ENCODE peak calls at places on chromosomes 16 and 17, in seven cellular contexts. Z is PC-9, W is omental fat pad, C is mammary epithelial cell, I is cardiac muscle cell, T is osteocyte, H is fibroblast of lung. D is an unnamed sample.
A peak's percentile ranks its signal among the peaks of the same experiment; 100 is the strongest.

GRCh38 chr17:9467518-9467917 is 108.1 kb downstream of the STX8 start:
- DNase-seq in C (no peak), I (no peak), Z (no peak), W (no peak), H (no peak), T (no peak), D (no peak)

GRCh38 chr17:3547628-3548027 is 10.0 kb downstream of the TRPV3 start:
- DNase-seq in T (no peak), C (no peak), Z (no peak), H (no peak), W (no peak), I (no peak), D (no peak)

GRCh38 chr17:57091186-57091618 is 6.2 kb downstream of the AKAP1 start:
- DNase-seq in H (no peak), C (no peak), I (no peak), T (no peak), Z (no peak), W (no peak), D (no peak)

GRCh38 chr17:40068917-40069750 is 6.4 kb downstream of the THRA start:
- DNase-seq in T (peak; percentile 91), C (peak; percentile 35), Z (no peak), I (peak; percentile 91), W (peak; percentile 70), H (peak; percentile 81), D (peak; percentile 96)

GRCh38 chr16:11094075-11094593 is 149.8 kb downstream of the CLEC16A start:
- DNase-seq in Z (peak; percentile 83), I (peak; percentile 68), T (no peak), W (no peak), C (peak; percentile 72), H (peak; percentile 79), D (no peak)

GRCh38 chr17:13372432-13372831 is 229.3 kb downstream of the HS3ST3A1 start:
- DNase-seq in C (no peak), W (no peak), Z (no peak), T (no peak), H (no peak), I (no peak), D (no peak)

GRCh38 chr17:11308550-11308949 is 67.5 kb downstream of the SHISA6 start:
- DNase-seq in I (no peak), W (no peak), C (no peak), Z (no peak), T (no peak), H (no peak), D (no peak)

GRCh38 chr16:80027007-80027965 is 426.7 kb upstream of the MAF start:
- DNase-seq in C (peak; percentile 99), I (peak; percentile 40), W (peak; percentile 27), H (peak; percentile 97), Z (peak; percentile 96), T (peak; percentile 91), D (peak; percentile 94)

GRCh38 chr17:37742762-37743611 is 1.9 kb downstream of the HNF1B start:
- DNase-seq in H (no peak), T (no peak), W (no peak), I (no peak), C (no peak), Z (no peak), D (no peak)

GRCh38 chr16:51577621-51578303 is 426.7 kb upstream of the SALL1 start:
- DNase-seq in W (no peak), C (peak; percentile 97), Z (no peak), H (peak; percentile 68), T (no peak), I (no peak), D (no peak)

GRCh38 chr16:27500801-27501200 is 48.9 kb downstream of the GTF3C1 start:
- DNase-seq in W (no peak), H (peak; percentile 32), I (no peak), C (no peak), Z (no peak), T (no peak), D (no peak)

GRCh38 chr17:1736348-1737281 is 6.1 kb upstream of the SERPINF2 start:
- DNase-seq in W (peak; percentile 60), C (peak; percentile 71), Z (no peak), H (peak; percentile 59), I (peak; percentile 93), T (peak; percentile 86), D (no peak)

GRCh38 chr16:1564325-1564724 is 30.9 kb downstream of the TMEM204 start:
- DNase-seq in H (no peak), Z (no peak), I (no peak), W (no peak), T (no peak), C (no peak), D (no peak)

GRCh38 chr16:54285414-54286066 is 1.0 kb downstream of the IRX3 start:
- DNase-seq in I (peak; percentile 50), T (no peak), W (no peak), C (peak; percentile 71), H (peak; percentile 39), Z (peak; percentile 50), D (no peak)

GRCh38 chr17:74528491-74529199 is 2.6 kb downstream of the CD300LB start:
- DNase-seq in H (no peak), Z (no peak), I (no peak), T (peak; percentile 75), W (peak; percentile 22), C (no peak), D (peak; percentile 29)

GRCh38 chr16:48950184-48950583 is 331.5 kb downstream of the CBLN1 start:
- DNase-seq in C (peak; percentile 29), W (no peak), H (peak; percentile 24), I (no peak), T (no peak), Z (no peak), D (no peak)
- TF ChIP-seq CTCF in C (no peak), W (no peak), H (no peak), I (no peak), T (no peak), Z (no peak), D (no peak)

DNA sequence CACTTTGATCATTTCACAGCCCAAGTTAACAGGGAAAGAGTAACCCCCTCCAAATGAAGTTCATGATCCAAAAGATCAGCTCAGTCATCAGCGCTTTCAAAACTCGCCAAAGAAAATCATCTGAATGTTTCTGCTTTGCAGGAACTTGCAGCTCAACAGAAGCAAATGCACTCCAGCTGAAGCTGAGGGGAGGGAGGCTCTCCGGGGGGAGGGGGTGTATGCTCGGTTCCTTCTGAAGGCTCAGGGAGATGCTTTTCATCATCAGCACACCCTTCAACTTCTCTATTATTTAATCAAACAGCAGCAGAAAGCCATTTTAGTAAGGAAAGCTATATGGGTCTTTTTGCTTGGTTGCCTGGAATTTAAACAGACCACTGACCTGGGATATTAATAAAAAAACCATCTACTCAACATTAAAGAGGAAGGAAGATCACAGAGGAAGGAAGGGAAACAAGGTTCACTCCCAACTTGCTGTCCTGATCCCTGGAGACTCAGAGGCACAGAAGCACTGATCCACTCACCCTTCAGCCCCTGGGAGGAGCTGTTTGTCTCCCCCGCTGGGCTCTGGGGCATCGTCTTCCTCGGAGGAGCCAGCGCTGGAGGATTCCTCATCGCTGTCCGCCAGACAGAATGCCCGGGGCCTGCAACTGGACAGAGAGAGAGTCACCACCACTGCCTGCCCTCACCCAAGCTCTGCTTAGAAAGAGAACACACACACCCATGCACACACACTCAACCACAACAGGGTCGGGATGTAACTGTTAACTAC is 24.6 kb upstream of the ERN1 start:
- DNase-seq in I (no peak), T (peak; percentile 59), W (no peak), Z (no peak), H (no peak), C (no peak), D (no peak)
- TF ChIP-seq CTCF in I (no peak), T (no peak), W (no peak), Z (no peak), H (no peak), C (no peak), D (no peak)

DNA sequence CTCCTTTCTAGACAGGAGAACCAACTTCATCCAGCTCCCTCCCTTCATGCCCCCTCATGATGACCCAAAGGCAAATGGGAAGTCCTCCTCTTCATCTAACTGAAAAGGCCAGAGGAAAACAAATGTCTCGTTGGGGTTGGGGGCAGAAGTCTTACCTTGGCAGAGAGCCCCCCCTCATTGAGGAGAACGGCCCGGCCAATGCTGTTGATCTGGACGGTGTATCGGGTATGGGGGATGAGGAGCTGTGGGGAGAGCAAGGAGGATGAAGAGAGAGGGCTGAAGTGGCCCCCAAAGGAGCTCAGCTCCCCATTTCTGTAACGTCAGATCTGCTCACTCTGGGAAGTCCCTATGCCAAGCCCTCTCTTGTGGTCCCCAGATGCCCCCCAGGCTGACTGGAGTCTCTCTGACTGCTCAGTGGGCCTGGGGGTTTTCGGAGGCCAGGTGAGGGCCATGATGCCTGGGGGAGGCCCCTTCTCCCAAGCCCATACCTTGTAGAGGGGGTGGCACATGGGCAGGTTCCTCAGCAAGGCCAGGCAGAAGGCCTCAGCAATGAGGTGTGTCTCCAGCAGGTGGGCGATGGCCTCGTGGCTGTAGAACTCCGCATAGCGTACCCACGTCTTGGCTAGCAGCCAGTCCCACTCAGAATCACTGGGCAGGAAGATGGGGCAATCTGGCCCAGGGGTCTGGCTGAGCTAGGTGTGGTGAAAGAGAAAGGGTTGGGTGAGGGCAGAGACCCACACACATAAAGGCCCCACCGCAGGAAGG is 10.8 kb downstream of the ALOX12B start:
- DNase-seq in W (no peak), I (no peak), Z (no peak), T (no peak), C (no peak), H (no peak), D (peak; percentile 48)
- TF ChIP-seq CTCF in W (no peak), I (no peak), Z (no peak), T (no peak), C (no peak), H (no peak), D (no peak)

GRCh38 chr17:4998666-4999428 is 1.1 kb downstream of the KIF1C start:
- DNase-seq in H (no peak), W (no peak), T (no peak), C (no peak), Z (no peak), I (no peak), D (no peak)

GRCh38 chr17:5000237-5000639 is 2.5 kb downstream of the KIF1C start:
- DNase-seq in T (no peak), Z (no peak), H (no peak), I (peak; percentile 60), W (peak; percentile 36), C (no peak), D (no peak)

GRCh38 chr17:4999429-5000093 is 1.8 kb downstream of the KIF1C start:
- DNase-seq in W (no peak), T (no peak), I (no peak), Z (no peak), C (no peak), H (no peak), D (no peak)

GRCh38 chr17:4998027-4998665 is 396 bp downstream of the KIF1C start:
- DNase-seq in H (peak; percentile 34), C (no peak), W (no peak), T (peak; percentile 87), I (no peak), Z (no peak), D (no peak)

DNA sequence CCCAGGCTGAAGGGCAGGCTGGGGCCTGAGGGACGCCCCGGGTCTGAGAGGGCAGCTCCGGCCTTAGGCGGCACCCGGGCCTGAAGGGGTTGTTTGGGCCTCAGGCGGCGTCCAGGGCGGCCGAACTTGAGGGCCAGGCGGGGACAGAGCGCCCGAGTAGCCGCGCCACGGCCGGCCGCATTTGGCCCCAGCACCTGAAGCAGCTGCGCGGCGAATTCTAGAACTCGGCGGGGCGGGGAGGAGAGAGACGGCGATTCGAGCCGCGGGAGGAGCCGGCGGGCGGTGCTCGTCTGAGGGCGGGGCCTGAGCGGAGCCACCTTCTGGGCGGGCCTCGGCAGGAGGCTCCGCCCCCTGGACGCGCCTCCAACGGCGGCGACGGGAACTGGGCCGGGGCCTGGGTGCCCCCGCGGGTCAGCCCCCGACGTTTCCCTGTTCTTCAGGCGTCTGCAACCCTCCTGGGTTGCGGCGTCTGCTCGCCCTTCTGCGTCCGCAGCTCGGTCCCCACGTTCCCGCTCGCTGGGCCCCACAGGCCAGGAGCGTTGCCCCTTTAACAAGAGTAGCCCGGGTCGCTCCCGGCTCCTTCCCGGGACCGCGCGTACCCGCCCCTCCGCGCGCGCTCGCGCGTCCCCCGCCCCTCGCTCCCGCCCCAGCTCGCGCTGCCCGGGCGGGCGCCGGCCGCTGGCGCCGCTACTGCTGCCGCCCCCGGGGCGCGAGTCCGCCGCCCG is at the start of the genes INCA1 and KIF1C:
- DNase-seq in T (peak; percentile 96), H (peak; percentile 85), W (peak; percentile 59), Z (peak; percentile 74), I (peak; percentile 92), C (peak; percentile 90), D (no peak)
- TF ChIP-seq CTCF in T (peak; percentile 15), H (no peak), W (no peak), Z (no peak), I (no peak), C (no peak), D (peak; percentile 43)

D was measured in chondrocyte.